ENCODE peak calls at places on chromosomes 3 and 15, in five cellular contexts. One of them, this sample, is unnamed. For H3K4me1, the result is how much of the 10 kb centered on the place peaks cover.

GRCh38 chr15:31096563-31096962 is 5.0 kb downstream of the TRPM1 start:
- DNase-seq in tibial nerve: no peak
- DNase-seq in stomach: no peak
- DNase-seq in fibroblast of lung: no peak
- DNase-seq in IMR-90: no peak
- DNase-seq in this sample: no peak

GRCh38 chr15:96230557-96231181 is 99.8 kb upstream of the NR2F2 start:
- DNase-seq in fibroblast of lung: peak
- DNase-seq in tibial nerve: no peak
- DNase-seq in IMR-90: peak
- DNase-seq in stomach: no peak
- DNase-seq in this sample: no peak

GRCh38 chr15:77905301-77905920 is 172.1 kb downstream of the TBC1D2B start:
- DNase-seq in fibroblast of lung: no peak
- DNase-seq in tibial nerve: no peak
- DNase-seq in stomach: peak
- DNase-seq in IMR-90: no peak
- DNase-seq in this sample: no peak

GRCh38 chr15:79653533-79653932 is 221.4 kb downstream of the MINAR1 start:
- DNase-seq in IMR-90: no peak
- DNase-seq in fibroblast of lung: peak
- DNase-seq in stomach: no peak
- DNase-seq in tibial nerve: no peak
- DNase-seq in this sample: no peak

GRCh38 chr15:81106560-81106959 is 27.5 kb upstream of the CFAP161 start:
- DNase-seq in stomach: peak
- DNase-seq in fibroblast of lung: peak
- DNase-seq in tibial nerve: peak
- DNase-seq in IMR-90: peak
- DNase-seq in this sample: no peak

GRCh38 chr15:101578443-101578894 is 73.7 kb downstream of the TM2D3 start:
- DNase-seq in IMR-90: no peak
- DNase-seq in fibroblast of lung: no peak
- DNase-seq in stomach: peak
- DNase-seq in tibial nerve: no peak
- DNase-seq in this sample: no peak

GRCh38 chr3:60742606-60743145 is 508.6 kb downstream of the FHIT start:
- DNase-seq in IMR-90: peak
- DNase-seq in tibial nerve: no peak
- DNase-seq in stomach: no peak
- DNase-seq in fibroblast of lung: peak
- DNase-seq in this sample: no peak

GRCh38 chr3:37680393-37680792 is 181.3 kb upstream of the CTDSPL start:
- DNase-seq in IMR-90: no peak
- DNase-seq in stomach: no peak
- DNase-seq in fibroblast of lung: peak
- DNase-seq in tibial nerve: no peak
- DNase-seq in this sample: no peak

GRCh38 chr3:104005815-104006214 is 1360.9 kb upstream of the ALCAM start:
- DNase-seq in IMR-90: no peak
- DNase-seq in stomach: no peak
- DNase-seq in fibroblast of lung: peak
- DNase-seq in tibial nerve: no peak
- DNase-seq in this sample: no peak

GRCh38 chr3:119221779-119222320 is 18.8 kb downstream of the B4GALT4 start:
- DNase-seq in IMR-90: peak
- DNase-seq in tibial nerve: no peak
- DNase-seq in fibroblast of lung: no peak
- DNase-seq in stomach: no peak
- DNase-seq in this sample: no peak

GRCh38 chr3:131705558-131706051 is 202.8 kb upstream of the MRPL3 start:
- DNase-seq in tibial nerve: no peak
- DNase-seq in stomach: no peak
- DNase-seq in IMR-90: no peak
- DNase-seq in fibroblast of lung: peak
- DNase-seq in this sample: no peak

GRCh38 chr3:141646760-141647561 is 91.1 kb upstream of the RNF7 start:
- DNase-seq in stomach: no peak
- DNase-seq in IMR-90: peak
- DNase-seq in tibial nerve: no peak
- DNase-seq in fibroblast of lung: peak
- DNase-seq in this sample: no peak

GRCh38 chr3:109687626-109688025 is 350.3 kb upstream of the DPPA4 start:
- DNase-seq in fibroblast of lung: peak
- DNase-seq in IMR-90: no peak
- DNase-seq in tibial nerve: no peak
- DNase-seq in stomach: no peak
- DNase-seq in this sample: no peak

GRCh38 chr3:151421956-151422355 is 37.4 kb upstream of the P2RY12 start:
- DNase-seq in stomach: no peak
- DNase-seq in fibroblast of lung: no peak
- DNase-seq in tibial nerve: no peak
- DNase-seq in IMR-90: no peak
- DNase-seq in this sample: no peak

DNA sequence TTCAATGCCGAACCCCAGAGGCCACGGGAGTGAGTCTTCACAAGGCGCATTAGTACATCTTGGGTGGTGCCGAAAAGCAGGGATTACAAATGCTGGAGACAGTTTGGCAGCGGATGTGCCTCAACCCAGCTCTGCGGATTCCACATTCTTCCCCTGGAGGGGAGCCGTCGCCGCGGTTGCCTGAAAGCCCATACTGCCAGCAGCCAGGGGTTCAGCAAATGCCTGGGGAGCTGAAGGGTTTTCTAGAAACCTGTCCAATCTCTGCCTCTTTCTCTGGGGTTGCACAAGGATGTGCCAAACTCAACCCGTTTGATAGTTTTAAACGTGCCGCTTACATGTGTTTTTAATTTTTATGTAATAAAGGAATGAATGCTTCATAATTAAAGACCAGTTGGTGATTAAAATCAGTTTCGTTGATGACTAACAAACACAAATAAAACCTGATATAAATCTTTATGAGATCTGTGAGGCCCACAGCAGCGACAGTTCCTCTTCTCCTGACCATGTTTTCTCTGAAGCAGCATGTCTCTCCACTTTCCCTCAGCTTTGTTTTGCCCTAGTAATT is 74.6 kb upstream of the LEKR1 start:
- DNase-seq in tibial nerve: peak
- DNase-seq in stomach: no peak
- DNase-seq in IMR-90: peak
- DNase-seq in fibroblast of lung: peak
- DNase-seq in this sample: no peak
- H3K4me3 ChIP-seq in tibial nerve: no peak
- H3K4me3 ChIP-seq in stomach: no peak
- H3K4me3 ChIP-seq in IMR-90: no peak
- H3K4me3 ChIP-seq in fibroblast of lung: peak
- H3K4me3 ChIP-seq in this sample: no peak

GRCh38 chr3:147414369-147415135 is 5.4 kb downstream of the ZIC1 start:
- DNase-seq in fibroblast of lung: no peak
- DNase-seq in IMR-90: no peak
- DNase-seq in stomach: no peak
- DNase-seq in tibial nerve: no peak
- DNase-seq in this sample: no peak

GRCh38 chr3:147417896-147418295 is 8.7 kb downstream of the ZIC1 start:
- DNase-seq in stomach: no peak
- DNase-seq in fibroblast of lung: no peak
- DNase-seq in tibial nerve: no peak
- DNase-seq in IMR-90: no peak
- DNase-seq in this sample: no peak

GRCh38 chr3:147415337-147415736 is 6.2 kb downstream of the ZIC1 start:
- DNase-seq in fibroblast of lung: no peak
- DNase-seq in tibial nerve: no peak
- DNase-seq in IMR-90: no peak
- DNase-seq in stomach: no peak
- DNase-seq in this sample: no peak

GRCh38 chr3:147413712-147414325 is 4.7 kb downstream of the ZIC1 start:
- DNase-seq in tibial nerve: no peak
- DNase-seq in fibroblast of lung: no peak
- DNase-seq in IMR-90: no peak
- DNase-seq in stomach: no peak
- DNase-seq in this sample: no peak

DNA sequence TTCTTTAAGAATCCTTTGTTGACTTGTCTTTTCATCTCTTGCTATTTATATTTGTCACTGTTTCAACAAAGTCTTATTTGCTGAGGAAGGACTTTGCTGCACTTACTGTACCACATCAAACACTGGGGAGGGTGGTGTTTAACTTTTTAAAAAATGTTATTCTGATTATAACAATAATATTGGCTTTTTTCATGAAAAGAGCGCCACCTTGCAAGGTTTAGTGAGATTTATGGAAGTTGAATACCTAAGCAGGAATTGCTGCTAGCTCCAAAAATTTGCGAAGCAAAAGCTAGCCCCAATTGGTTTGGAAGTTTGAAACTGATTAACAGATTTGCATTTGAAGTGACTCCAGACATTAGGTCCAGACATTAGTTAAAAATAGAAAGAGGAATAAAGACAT is 6.7 kb downstream of the ZIC1 start:
- DNase-seq in stomach: no peak
- DNase-seq in tibial nerve: no peak
- DNase-seq in IMR-90: no peak
- DNase-seq in fibroblast of lung: no peak
- DNase-seq in this sample: no peak
- TF ChIP-seq CTCF in stomach: no peak
- TF ChIP-seq CTCF in tibial nerve: no peak
- TF ChIP-seq CTCF in IMR-90: no peak
- TF ChIP-seq CTCF in fibroblast of lung: peak
- TF ChIP-seq CTCF in this sample: no peak

DNA sequence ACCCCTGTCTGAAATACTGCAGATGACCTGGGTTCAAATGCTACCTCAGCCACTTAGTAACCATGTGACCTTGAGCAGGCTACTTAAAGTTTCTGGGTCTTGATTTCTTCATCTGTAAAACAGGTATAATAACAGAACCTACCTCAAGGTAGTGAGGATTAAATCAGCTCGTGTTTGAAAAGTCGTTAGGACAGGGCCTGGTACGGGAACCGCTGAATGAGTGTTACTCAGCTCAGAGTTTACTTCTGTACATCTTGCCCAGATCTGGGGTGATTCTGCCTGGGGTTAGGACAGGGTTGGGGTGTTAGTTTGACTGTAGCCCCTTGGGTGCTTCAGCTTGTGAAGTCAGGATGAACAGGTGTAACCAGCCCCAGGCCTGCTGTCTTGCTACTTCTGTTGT is 1.8 kb downstream of the SEMA4B start:
- DNase-seq in stomach: no peak
- DNase-seq in IMR-90: no peak
- DNase-seq in fibroblast of lung: no peak
- DNase-seq in tibial nerve: no peak
- DNase-seq in this sample: no peak
- H3K4me1 ChIP-seq in stomach: half or more
- H3K4me1 ChIP-seq in IMR-90: under half
- H3K4me1 ChIP-seq in fibroblast of lung: under half
- H3K4me1 ChIP-seq in tibial nerve: under half
- H3K4me1 ChIP-seq in this sample: under half

GRCh38 chr15:90419738-90420487 is 31.9 kb downstream of the IQGAP1 start:
- DNase-seq in tibial nerve: no peak
- DNase-seq in stomach: no peak
- DNase-seq in IMR-90: peak
- DNase-seq in fibroblast of lung: peak
- DNase-seq in this sample: no peak
- H3K4me3 ChIP-seq in tibial nerve: no peak
- H3K4me3 ChIP-seq in stomach: no peak
- H3K4me3 ChIP-seq in IMR-90: peak
- H3K4me3 ChIP-seq in fibroblast of lung: no peak
- H3K4me3 ChIP-seq in this sample: no peak

This sample was measured in CD8-positive, alpha-beta T cell.